ENCODE peak calls at places on chromosome 19, in five cellular contexts. I, K, H, Z and O are unnamed samples.

GRCh38 chr19:1862424-1863307 is 713 bp downstream of the KLF16 start:
- DNase-seq in I (no peak), K (peak), H (no peak), Z (no peak), O (no peak)

GRCh38 chr19:54201172-54201701 is 579 bp downstream of the RPS9 start:
- DNase-seq in I (no peak), K (no peak), H (no peak), Z (no peak), O (no peak)

GRCh38 chr19:17952041-17952976 is 14.6 kb upstream of the KCNN1 start:
- DNase-seq in I (no peak), K (peak), H (no peak), Z (no peak), O (no peak)

GRCh38 chr19:33631628-33631995 is 9.9 kb downstream of the CHST8 start:
- DNase-seq in I (no peak), K (no peak), H (no peak), Z (no peak), O (no peak)

GRCh38 chr19:38952395-38953165 is 21.8 kb downstream of the MRPS12 start:
- DNase-seq in I (no peak), K (peak), H (no peak), Z (no peak), O (no peak)

GRCh38 chr19:18161691-18162039 is 8.7 kb downstream of the PIK3R2 start:
- DNase-seq in I (no peak), K (no peak), H (no peak), Z (no peak), O (no peak)

GRCh38 chr19:8396563-8397203 is 6.5 kb downstream of the RAB11B start:
- DNase-seq in I (no peak), K (no peak), H (peak), Z (peak), O (peak)

GRCh38 chr19:10863107-10863700 is 8.1 kb upstream of the CARM1 start:
- DNase-seq in I (no peak), K (no peak), H (no peak), Z (no peak), O (peak)

GRCh38 chr19:49889687-49890348 is 6.9 kb downstream of the IL4I1 start:
- DNase-seq in I (peak), K (peak), H (peak), Z (no peak), O (no peak)

GRCh38 chr19:58021541-58022282 is 12.1 kb upstream of the ZSCAN1 start:
- DNase-seq in I (no peak), K (peak), H (no peak), Z (no peak), O (no peak)

GRCh38 chr19:38223119-38223523 is 901 bp downstream of the DPF1 start:
- DNase-seq in I (no peak), K (no peak), H (no peak), Z (no peak), O (no peak)